ENCODE peak calls at places on chromosomes 11 and 22, in seven cellular contexts. Y, R, J, X, G, W and A are unnamed samples.

GRCh38 chr11:68445531-68446035 is 15.0 kb upstream of the PPP6R3 start:
- DNase-seq in Y (no peak), R (no peak), J (no peak), X (no peak), G (no peak), W (no peak), A (no peak)

GRCh38 chr11:72793081-72793451 is 781 bp downstream of the STARD10 start:
- DNase-seq in Y (no peak), R (no peak), J (no peak), X (no peak), G (no peak), W (no peak), A (no peak)

GRCh38 chr22:46678785-46679700 is 58.9 kb downstream of the GRAMD4 start:
- DNase-seq in Y (no peak), R (no peak), J (no peak), X (no peak), G (no peak), W (no peak), A (no peak)

GRCh38 chr11:32911413-32911812 is 18.8 kb downstream of the QSER1 start:
- DNase-seq in Y (no peak), R (no peak), J (no peak), X (no peak), G (no peak), W (no peak), A (no peak)

GRCh38 chr11:12818333-12819015 is 144.3 kb downstream of the TEAD1 start:
- DNase-seq in Y (no peak), R (no peak), J (no peak), X (no peak), G (no peak), W (no peak), A (no peak)

GRCh38 chr22:31829505-31829904 is 75.7 kb downstream of the DEPDC5 start:
- DNase-seq in Y (peak; percentile 51), R (peak; percentile 56), J (peak; percentile 21), X (no peak), G (no peak), W (peak; percentile 42), A (peak; percentile 73)

GRCh38 chr11:703515-703914 is 2.5 kb upstream of the EPS8L2 start:
- DNase-seq in Y (no peak), R (no peak), J (no peak), X (no peak), G (no peak), W (no peak), A (no peak)

GRCh38 chr11:134995746-134996145 is 583.7 kb upstream of the B3GAT1 start:
- DNase-seq in Y (no peak), R (no peak), J (no peak), X (no peak), G (no peak), W (no peak), A (no peak)

GRCh38 chr11:47724041-47724729 is 9.0 kb upstream of the AGBL2 start:
- DNase-seq in Y (no peak), R (no peak), J (peak; percentile 35), X (no peak), G (no peak), W (no peak), A (no peak)